ENCODE peak calls at places on chromosomes 6 and 20, in six cellular contexts. W is endothelial cell; T is stimulated activated CD8-positive, alpha-beta memory T cell treated with anti-CD3 and anti-CD28 coated beads, Interleukin-4, amount 100 ng/mL, for 24 hours; G is amniotic epithelial cell; A is cardiac fibroblast; M is activated T-cell treated with anti-CD3 and anti-CD28 coated beads for 4 hours. P is an unnamed sample.

GRCh38 chr6:106546322-106547052 is 82.8 kb downstream of the RTN4IP1 start:
- DNase-seq in A (peak), T (no peak), M (no peak), G (peak), W (no peak), P (no peak)

GRCh38 chr6:145469021-145469420 is 266.3 kb downstream of the EPM2A start:
- DNase-seq in G (no peak), M (no peak), W (no peak), T (no peak), A (no peak), P (no peak)

GRCh38 chr6:134295953-134296553 is 21.9 kb downstream of the SGK1 start:
- DNase-seq in T (no peak), M (no peak), G (peak), A (peak), W (no peak), P (no peak)

GRCh38 chr20:63135411-63135810 is 80.5 kb downstream of the YTHDF1 start:
- DNase-seq in M (no peak), A (no peak), T (no peak), W (no peak), G (no peak), P (no peak)

GRCh38 chr6:134446228-134446848 is 128.4 kb upstream of the SGK1 start:
- DNase-seq in M (no peak), W (no peak), G (peak), T (no peak), A (peak), P (no peak)

GRCh38 chr20:10927936-10928860 is 254.4 kb upstream of the JAG1 start:
- DNase-seq in M (no peak), W (no peak), A (no peak), G (peak), T (no peak), P (no peak)

GRCh38 chr20:1536893-1537730 is 20.4 kb downstream of the SIRPD start:
- DNase-seq in M (no peak), A (no peak), T (no peak), G (no peak), W (no peak), P (no peak)

GRCh38 chr6:80165143-80165542 is 58.7 kb downstream of the BCKDHB start:
- DNase-seq in W (no peak), T (no peak), G (no peak), M (no peak), A (peak), P (no peak)

GRCh38 chr6:53854843-53855567 is 60.2 kb downstream of the LRRC1 start:
- DNase-seq in W (no peak), M (no peak), T (no peak), A (no peak), G (no peak), P (no peak)

GRCh38 chr20:24663496-24663895 is 194.1 kb downstream of the SYNDIG1 start:
- DNase-seq in W (no peak), G (no peak), T (no peak), A (no peak), M (no peak), P (no peak)